ENCODE peak calls at places on chromosomes 16 and 17, in four cellular contexts. R is NCI-H1417 treated with DMSO at 0.1 percent for 48 hours, T is WTC11, S is EL. E is an unnamed sample.

GRCh38 chr16:1509307-1510221 is 16.4 kb downstream of the TELO2 start:
- DNase-seq in R (no peak), T (no peak), S (no peak), E (no peak)

GRCh38 chr16:21599994-21600773 is 807 bp downstream of the METTL9 start:
- DNase-seq in R (no peak), T (no peak), S (peak), E (peak)

GRCh38 chr16:54651440-54651839 is 279.2 kb upstream of the IRX5 start:
- DNase-seq in R (no peak), T (peak), S (no peak), E (no peak)

GRCh38 chr17:61205931-61206330 is 193.7 kb upstream of the TBX2 start:
- DNase-seq in R (no peak), T (no peak), S (peak), E (no peak)

GRCh38 chr17:77332034-77332971 is 191.5 kb downstream of the SEC14L1 start:
- DNase-seq in R (no peak), T (peak), S (no peak), E (no peak)

GRCh38 chr17:64599187-64599676 is 62.9 kb downstream of the SMURF2 start:
- DNase-seq in R (no peak), T (peak), S (no peak), E (no peak)

GRCh38 chr16:67676516-67676915 is 9.9 kb downstream of the C16orf86 start:
- DNase-seq in R (no peak), T (no peak), S (no peak), E (no peak)

GRCh38 chr17:32283745-32284207 is 18.1 kb downstream of the RHBDL3 start:
- DNase-seq in R (no peak), T (no peak), S (peak), E (no peak)

GRCh38 chr17:39754161-39754957 is 16.6 kb downstream of the GRB7 start:
- DNase-seq in R (peak), T (peak), S (peak), E (peak)

GRCh38 chr16:15811778-15812750 is 44.8 kb downstream of the MYH11 start:
- DNase-seq in R (no peak), T (no peak), S (peak), E (peak)

GRCh38 chr17:79136596-79136995 is 62.0 kb downstream of the ENGASE start:
- DNase-seq in R (no peak), T (no peak), S (no peak), E (no peak)

GRCh38 chr17:980406-981291 is 1.1 kb upstream of the NXN start:
- DNase-seq in R (peak), T (peak), S (peak), E (peak)

GRCh38 chr17:2782030-2782429 is 14.2 kb upstream of the RAP1GAP2 start:
- DNase-seq in R (no peak), T (no peak), S (peak), E (no peak)

GRCh38 chr16:82750078-82750477 is 123.3 kb downstream of the CDH13 start:
- DNase-seq in R (no peak), T (no peak), S (no peak), E (no peak)